ENCODE peak calls at places on chromosomes 7 and 10, in seven cellular contexts. O is psoas muscle; Z is activated CD8-positive, alpha-beta memory T cell treated with anti-CD3 and anti-CD28 coated beads for 24 hours; V is tibial artery; C is activated naive CD4-positive, alpha-beta T cell; Y is right atrium auricular region; D is effector memory CD8-positive, alpha-beta T cell. E is an unnamed sample.

GRCh38 chr7:23700058-23700457 is 10.0 kb upstream of the STK31 start:
- DNase-seq in O (no peak), Z (no peak), V (no peak), C (no peak), Y (no peak), D (no peak), E (no peak)

GRCh38 chr7:97215556-97215955 is 98.1 kb downstream of the SDHAF3 start:
- DNase-seq in O (no peak), Z (no peak), V (no peak), C (no peak), Y (no peak), D (no peak), E (no peak)

GRCh38 chr10:316390-316789 is 181.1 kb downstream of the ZMYND11 start:
- DNase-seq in O (no peak), Z (no peak), V (no peak), C (no peak), Y (no peak), D (no peak), E (no peak)

GRCh38 chr10:17905491-17905890 is 46.2 kb upstream of the SLC39A12 start:
- DNase-seq in O (no peak), Z (no peak), V (no peak), C (no peak), Y (no peak), D (no peak), E (no peak)

GRCh38 chr7:116525298-116525912 is 569 bp downstream of the CAV1 start:
- DNase-seq in O (peak), Z (peak), V (peak), C (no peak), Y (no peak), D (peak), E (no peak)

GRCh38 chr10:119770928-119771327 is 45.1 kb downstream of the INPP5F start:
- DNase-seq in O (no peak), Z (no peak), V (no peak), C (no peak), Y (no peak), D (no peak), E (no peak)

GRCh38 chr10:1615186-1615954 is 122.0 kb downstream of the ADARB2 start:
- DNase-seq in O (no peak), Z (peak), V (no peak), C (no peak), Y (peak), D (no peak), E (no peak)

GRCh38 chr7:102152672-102153585 is 133.7 kb upstream of the SH2B2 start:
- DNase-seq in O (no peak), Z (no peak), V (no peak), C (no peak), Y (no peak), D (no peak), E (no peak)

GRCh38 chr10:70664702-70665195 is 7.6 kb upstream of the ADAMTS14 start:
- DNase-seq in O (no peak), Z (no peak), V (peak), C (no peak), Y (no peak), D (no peak), E (no peak)

GRCh38 chr10:96890580-96890979 is 58.5 kb downstream of the LCOR start:
- DNase-seq in O (no peak), Z (no peak), V (no peak), C (no peak), Y (no peak), D (no peak), E (no peak)

GRCh38 chr7:2528481-2529095 is 9.0 kb downstream of the LFNG start:
- DNase-seq in O (peak), Z (peak), V (no peak), C (no peak), Y (no peak), D (no peak), E (no peak)

GRCh38 chr10:55233505-55233904 is 432.5 kb upstream of the PCDH15 start:
- DNase-seq in O (no peak), Z (no peak), V (no peak), C (no peak), Y (no peak), D (no peak), E (no peak)

GRCh38 chr10:6694447-6695155 is 114.5 kb upstream of the PRKCQ start:
- DNase-seq in O (no peak), Z (no peak), V (no peak), C (no peak), Y (no peak), D (no peak), E (no peak)

GRCh38 chr7:113086431-113086888 is at the start of gene GPR85:
- DNase-seq in O (peak), Z (peak), V (no peak), C (no peak), Y (no peak), D (no peak), E (peak)

GRCh38 chr7:77289387-77289786 is 89.8 kb upstream of the FGL2 start:
- DNase-seq in O (no peak), Z (no peak), V (no peak), C (no peak), Y (no peak), D (no peak), E (no peak)

GRCh38 chr10:92880233-92880861 is 32.0 kb downstream of the EXOC6 start:
- DNase-seq in O (no peak), Z (no peak), V (no peak), C (no peak), Y (no peak), D (no peak), E (no peak)

GRCh38 chr10:4307784-4308364 is 518.1 kb upstream of the AKR1E2 start:
- DNase-seq in O (no peak), Z (no peak), V (no peak), C (no peak), Y (no peak), D (no peak), E (no peak)